ENCODE peak calls at places on chromosomes 12 and 14, in ten cellular contexts. H, F, T, R, Y, Q, Z, E, V and P are unnamed samples. For H3K9me3 and H3K27me3, the result is how much of the 10 kb centered on the place peaks cover.

GRCh38 chr12:94599189-94599588 is 51.2 kb downstream of the TMCC3 start:
- DNase-seq in H (no peak), F (no peak), T (no peak), R (no peak), Y (no peak), Q (no peak), Z (no peak), E (no peak), V (no peak), P (no peak)

GRCh38 chr12:58920102-58920955 is at the start of gene LRIG3:
- DNase-seq in H (no peak), F (no peak), T (peak), R (peak), Y (peak), Q (peak), Z (peak), E (peak), V (peak), P (peak)

GRCh38 chr14:94673781-94674231 is 61.6 kb downstream of the SERPINA3 start:
- DNase-seq in H (no peak), F (no peak), T (no peak), R (no peak), Y (no peak), Q (no peak), Z (no peak), E (no peak), V (no peak), P (peak)

GRCh38 chr14:92456215-92457017 is 57.2 kb upstream of the RIN3 start:
- DNase-seq in H (no peak), F (no peak), T (no peak), R (peak), Y (peak), Q (peak), Z (peak), E (no peak), V (peak), P (peak)

GRCh38 chr12:24047345-24047744 is 97.9 kb upstream of the SOX5 start:
- DNase-seq in H (no peak), F (no peak), T (no peak), R (no peak), Y (no peak), Q (no peak), Z (no peak), E (no peak), V (no peak), P (no peak)

GRCh38 chr12:31317471-31318397 is 8.2 kb downstream of the SINHCAF start:
- DNase-seq in H (peak), F (no peak), T (no peak), R (peak), Y (no peak), Q (no peak), Z (peak), E (no peak), V (no peak), P (no peak)

GRCh38 chr12:62332598-62332997 is 72.4 kb downstream of the USP15 start:
- DNase-seq in H (no peak), F (no peak), T (no peak), R (no peak), Y (no peak), Q (no peak), Z (peak), E (no peak), V (no peak), P (no peak)

GRCh38 chr14:69713127-69713800 is 53.7 kb upstream of the SRSF5 start:
- DNase-seq in H (no peak), F (no peak), T (peak), R (peak), Y (no peak), Q (no peak), Z (peak), E (no peak), V (no peak), P (no peak)

GRCh38 chr14:104138098-104138890 is at the start of gene KIF26A:
- DNase-seq in H (no peak), F (peak), T (peak), R (peak), Y (peak), Q (no peak), Z (no peak), E (peak), V (peak), P (peak)

GRCh38 chr12:12267801-12268200 is 957 bp upstream of the LRP6 start:
- DNase-seq in H (no peak), F (no peak), T (no peak), R (peak), Y (no peak), Q (no peak), Z (no peak), E (no peak), V (no peak), P (no peak)

GRCh38 chr12:132153501-132154340 is 9.5 kb downstream of the NOC4L start:
- DNase-seq in H (peak), F (peak), T (peak), R (peak), Y (peak), Q (no peak), Z (peak), E (peak), V (peak), P (peak)

GRCh38 chr14:72559227-72559626 is 334.7 kb downstream of the DPF3 start:
- DNase-seq in H (no peak), F (no peak), T (no peak), R (peak), Y (no peak), Q (no peak), Z (peak), E (no peak), V (no peak), P (no peak)

GRCh38 chr14:51653855-51654548 is 2.3 kb downstream of the FRMD6 start:
- DNase-seq in H (no peak), F (no peak), T (no peak), R (no peak), Y (no peak), Q (no peak), Z (no peak), E (no peak), V (no peak), P (no peak)

GRCh38 chr12:27967551-27968054 is 4.9 kb downstream of the PTHLH start:
- DNase-seq in H (no peak), F (no peak), T (no peak), R (no peak), Y (no peak), Q (no peak), Z (no peak), E (no peak), V (no peak), P (no peak)

GRCh38 chr12:24470050-24470449 is 478.9 kb downstream of the BCAT1 start:
- DNase-seq in H (no peak), F (no peak), T (no peak), R (no peak), Y (no peak), Q (no peak), Z (no peak), E (no peak), V (no peak), P (no peak)

GRCh38 chr12:81022531-81022930 is 55.3 kb upstream of the ACSS3 start:
- DNase-seq in H (no peak), F (no peak), T (no peak), R (no peak), Y (no peak), Q (no peak), Z (no peak), E (no peak), V (no peak), P (no peak)

GRCh38 chr14:105855893-105856675 is 329.7 kb downstream of the TMEM121 start:
- DNase-seq in H (no peak), F (peak), T (no peak), R (no peak), Y (no peak), Q (peak), Z (no peak), E (peak), V (peak), P (peak)

GRCh38 chr14:105857223-105857815 is 330.9 kb downstream of the TMEM121 start:
- DNase-seq in H (no peak), F (peak), T (no peak), R (no peak), Y (peak), Q (no peak), Z (no peak), E (peak), V (no peak), P (peak)

GRCh38 chr14:105857816-105858675 is 331.7 kb downstream of the TMEM121 start:
- DNase-seq in H (no peak), F (peak), T (no peak), R (no peak), Y (peak), Q (no peak), Z (no peak), E (peak), V (peak), P (peak)

GRCh38 chr14:105855246-105855892 is 329.0 kb downstream of the TMEM121 start:
- DNase-seq in H (no peak), F (peak), T (no peak), R (no peak), Y (peak), Q (peak), Z (no peak), E (peak), V (peak), P (peak)

GRCh38 chr14:105856676-105857222 is 330.4 kb downstream of the TMEM121 start:
- DNase-seq in H (no peak), F (peak), T (no peak), R (no peak), Y (peak), Q (no peak), Z (no peak), E (peak), V (no peak), P (no peak)
- H3K9me3 ChIP-seq in H (under half), F (under half), T (under half), R (under half), Y (under half), Q (under half), Z (under half), E (under half), V (under half), P (under half)

DNA sequence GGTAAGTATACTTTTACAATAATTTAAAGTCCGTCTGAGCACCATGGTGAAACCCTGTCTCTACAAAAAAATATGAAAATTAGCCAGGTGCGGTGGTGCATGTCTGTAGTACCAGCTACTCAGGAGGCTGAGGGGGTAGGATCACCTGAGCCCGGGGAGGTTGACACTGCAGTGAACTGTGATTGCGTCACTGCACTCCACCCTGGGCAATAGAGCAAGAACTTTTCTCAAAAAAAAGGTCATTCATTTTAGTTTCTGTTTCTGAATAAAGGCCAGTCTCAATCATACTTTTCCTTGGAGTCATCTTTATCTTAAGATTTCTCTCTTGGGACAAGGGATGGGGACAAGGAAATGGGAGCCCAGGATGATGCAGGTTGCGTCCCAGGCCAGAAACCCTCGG is 12.9 kb downstream of the ANKRD13A start:
- DNase-seq in H (no peak), F (no peak), T (no peak), R (no peak), Y (no peak), Q (no peak), Z (no peak), E (no peak), V (no peak), P (peak)
- H3K4me3 ChIP-seq in H (no peak), F (no peak), T (no peak), R (no peak), Y (no peak), Q (no peak), Z (no peak), E (no peak), V (no peak), P (no peak)

GRCh38 chr14:36659010-36659821 is 2.4 kb upstream of the PAX9 start:
- DNase-seq in H (no peak), F (no peak), T (no peak), R (peak), Y (no peak), Q (no peak), Z (no peak), E (no peak), V (no peak), P (no peak)

GRCh38 chr14:36656769-36657408 is 4.8 kb upstream of the PAX9 start:
- DNase-seq in H (no peak), F (no peak), T (no peak), R (peak), Y (no peak), Q (no peak), Z (no peak), E (no peak), V (no peak), P (no peak)

GRCh38 chr14:36658091-36659009 is 3.3 kb upstream of the PAX9 start:
- DNase-seq in H (no peak), F (no peak), T (no peak), R (peak), Y (no peak), Q (no peak), Z (no peak), E (no peak), V (no peak), P (no peak)

GRCh38 chr14:36655963-36656768 is 5.5 kb upstream of the PAX9 start:
- DNase-seq in H (no peak), F (no peak), T (no peak), R (peak), Y (no peak), Q (no peak), Z (no peak), E (peak), V (no peak), P (peak)

GRCh38 chr14:36657409-36658090 is 4.1 kb upstream of the PAX9 start:
- DNase-seq in H (no peak), F (no peak), T (no peak), R (peak), Y (no peak), Q (no peak), Z (no peak), E (peak), V (no peak), P (no peak)
- H3K27me3 ChIP-seq in H (under half), F (under half), T (under half), R (half or more), Y (half or more), Q (half or more), Z (half or more), E (under half), V (half or more), P (half or more)

GRCh38 chr12:46088040-46088439 is 97.7 kb upstream of the SCAF11 start:
- DNase-seq in H (no peak), F (no peak), T (no peak), R (no peak), Y (no peak), Q (no peak), Z (peak), E (no peak), V (no peak), P (no peak)

GRCh38 chr12:46084666-46085631 is 94.6 kb upstream of the SCAF11 start:
- DNase-seq in H (no peak), F (no peak), T (no peak), R (no peak), Y (no peak), Q (no peak), Z (peak), E (no peak), V (no peak), P (no peak)

GRCh38 chr12:46089414-46090162 is 99.2 kb upstream of the SCAF11 start:
- DNase-seq in H (no peak), F (no peak), T (no peak), R (no peak), Y (no peak), Q (no peak), Z (peak), E (no peak), V (no peak), P (no peak)
- H3K9me3 ChIP-seq in H (under half), F (under half), T (under half), R (under half), Y (under half), Q (under half), Z (under half), E (under half), V (under half), P (under half)

GRCh38 chr14:54700717-54701116 is 133.8 kb downstream of the SAMD4A start:
- DNase-seq in H (no peak), F (no peak), T (no peak), R (no peak), Y (no peak), Q (no peak), Z (no peak), E (no peak), V (no peak), P (no peak)

GRCh38 chr14:54697806-54698205 is 130.9 kb downstream of the SAMD4A start:
- DNase-seq in H (no peak), F (no peak), T (no peak), R (no peak), Y (no peak), Q (no peak), Z (peak), E (no peak), V (no peak), P (no peak)

GRCh38 chr14:54699087-54699530 is 132.2 kb downstream of the SAMD4A start:
- DNase-seq in H (no peak), F (no peak), T (no peak), R (no peak), Y (peak), Q (no peak), Z (no peak), E (no peak), V (peak), P (no peak)

GRCh38 chr14:54698501-54698900 is 131.6 kb downstream of the SAMD4A start:
- DNase-seq in H (no peak), F (no peak), T (no peak), R (no peak), Y (no peak), Q (no peak), Z (no peak), E (no peak), V (no peak), P (no peak)

GRCh38 chr14:54699735-54700134 is 132.8 kb downstream of the SAMD4A start:
- DNase-seq in H (no peak), F (no peak), T (no peak), R (no peak), Y (no peak), Q (no peak), Z (no peak), E (no peak), V (no peak), P (no peak)
- H3K4me3 ChIP-seq in H (no peak), F (no peak), T (no peak), R (no peak), Y (no peak), Q (no peak), Z (no peak), E (no peak), V (no peak), P (no peak)

DNA sequence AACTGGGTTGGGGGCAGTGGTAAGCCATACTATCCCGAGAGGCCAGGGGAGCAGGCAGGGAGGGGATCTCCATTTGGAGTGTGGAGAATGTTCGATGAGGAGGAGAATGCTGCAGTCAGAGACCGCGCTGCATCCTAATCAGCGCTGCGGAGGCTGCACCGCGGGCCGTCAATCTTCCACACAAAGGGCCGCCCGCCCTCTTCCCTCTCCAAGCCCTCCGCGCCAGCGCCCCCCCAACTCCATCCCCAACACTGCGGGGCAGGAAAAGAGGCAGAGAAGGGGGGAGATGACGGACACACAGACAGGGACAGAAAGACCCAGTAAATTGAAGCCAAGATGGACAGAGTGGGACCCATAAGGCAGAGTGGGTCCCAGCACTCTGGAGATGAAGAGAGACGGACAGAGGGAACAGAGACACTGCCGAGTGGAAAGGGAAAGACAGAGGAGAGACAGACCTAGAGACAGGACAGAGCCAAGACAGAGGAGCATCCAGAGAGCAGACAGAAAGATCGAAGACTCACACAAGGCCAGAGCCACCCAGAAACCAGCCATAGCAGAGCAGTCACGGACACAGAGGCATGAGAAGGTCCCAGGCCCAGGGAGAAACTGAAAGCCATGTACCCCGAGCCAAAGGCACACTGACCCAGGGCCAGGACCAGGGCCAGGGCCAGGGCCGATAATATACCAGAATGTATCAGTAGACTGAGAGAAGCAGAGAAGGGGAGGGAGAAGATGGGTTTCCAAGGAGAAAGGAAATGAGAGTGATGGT is 3.5 kb downstream of the CISTR start:
- DNase-seq in H (no peak), F (no peak), T (no peak), R (peak), Y (no peak), Q (no peak), Z (no peak), E (no peak), V (no peak), P (no peak)
- H3K27me3 ChIP-seq in H (under half), F (under half), T (under half), R (half or more), Y (half or more), Q (under half), Z (under half), E (under half), V (under half), P (under half)

DNA sequence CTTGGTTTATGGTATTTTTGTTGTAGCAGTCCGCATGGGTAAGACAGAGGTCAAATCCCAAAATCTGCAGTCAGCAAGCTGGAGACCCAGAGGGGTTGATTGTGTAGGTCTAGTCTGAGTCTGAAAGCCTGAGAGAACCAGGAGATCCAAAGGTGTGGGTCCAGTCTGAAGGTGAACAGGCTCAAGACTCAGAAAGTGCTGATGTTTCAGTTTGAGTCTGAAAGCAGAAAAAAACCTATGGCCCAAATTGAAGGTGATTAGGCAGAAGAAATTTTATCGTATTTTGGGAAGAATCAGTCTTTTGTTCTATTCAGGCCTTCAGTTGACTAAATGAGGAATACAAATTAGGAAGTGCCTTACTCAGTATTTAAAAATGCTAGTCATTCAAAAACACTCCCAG is 807.8 kb upstream of the FOXG1 start:
- DNase-seq in H (no peak), F (no peak), T (no peak), R (no peak), Y (no peak), Q (no peak), Z (no peak), E (no peak), V (no peak), P (no peak)
- H3K9me3 ChIP-seq in H (under half), F (under half), T (under half), R (under half), Y (under half), Q (under half), Z (under half), E (under half), V (under half), P (under half)